ENCODE peak calls at places on chromosomes 16 and 17, in five cellular contexts. One of them, this sample, is unnamed.

GRCh38 chr16:50741225-50741807 is 570 bp upstream of the CYLD start:
- DNase-seq in LoVo: no peak
- DNase-seq in germinal center: no peak
- DNase-seq in ACHN: peak; percentile 43
- DNase-seq in T-helper 2 cell: no peak
- DNase-seq in this sample: no peak

GRCh38 chr16:68478526-68479249 is 30.4 kb upstream of the SMPD3 start:
- DNase-seq in LoVo: no peak
- DNase-seq in germinal center: no peak
- DNase-seq in ACHN: no peak
- DNase-seq in T-helper 2 cell: no peak
- DNase-seq in this sample: no peak

GRCh38 chr17:55348749-55349354 is 72.8 kb downstream of the MMD start:
- DNase-seq in LoVo: peak; percentile 60
- DNase-seq in germinal center: peak; percentile 26
- DNase-seq in ACHN: peak; percentile 49
- DNase-seq in T-helper 2 cell: no peak
- DNase-seq in this sample: peak; percentile 68

GRCh38 chr16:22216191-22216831 is 10.2 kb downstream of the EEF2K start:
- DNase-seq in LoVo: no peak
- DNase-seq in germinal center: no peak
- DNase-seq in ACHN: no peak
- DNase-seq in T-helper 2 cell: no peak
- DNase-seq in this sample: no peak

GRCh38 chr17:72125742-72126141 is 4.9 kb downstream of the SOX9 start:
- DNase-seq in LoVo: peak; percentile 23
- DNase-seq in germinal center: no peak
- DNase-seq in ACHN: no peak
- DNase-seq in T-helper 2 cell: no peak
- DNase-seq in this sample: no peak

GRCh38 chr16:85153046-85153445 is 40.8 kb upstream of the CIBAR2 start:
- DNase-seq in LoVo: no peak
- DNase-seq in germinal center: no peak
- DNase-seq in ACHN: no peak
- DNase-seq in T-helper 2 cell: no peak
- DNase-seq in this sample: no peak

GRCh38 chr16:69253796-69254426 is 57.2 kb upstream of the VPS4A start:
- DNase-seq in LoVo: no peak
- DNase-seq in germinal center: no peak
- DNase-seq in ACHN: no peak
- DNase-seq in T-helper 2 cell: no peak
- DNase-seq in this sample: no peak

GRCh38 chr16:55370762-55371482 is 46.9 kb downstream of the IRX6 start:
- DNase-seq in LoVo: no peak
- DNase-seq in germinal center: peak; percentile 44
- DNase-seq in ACHN: peak; percentile 47
- DNase-seq in T-helper 2 cell: no peak
- DNase-seq in this sample: peak; percentile 68

GRCh38 chr16:74226361-74226979 is 70.1 kb upstream of the PSMD7 start:
- DNase-seq in LoVo: no peak
- DNase-seq in germinal center: no peak
- DNase-seq in ACHN: peak; percentile 14
- DNase-seq in T-helper 2 cell: no peak
- DNase-seq in this sample: no peak

GRCh38 chr17:78935419-78936323 is 10.5 kb upstream of the TIMP2 start:
- DNase-seq in LoVo: no peak
- DNase-seq in germinal center: no peak
- DNase-seq in ACHN: peak; percentile 67
- DNase-seq in T-helper 2 cell: no peak
- DNase-seq in this sample: no peak

GRCh38 chr16:60271382-60272180 is 1537.5 kb upstream of the GOT2 start:
- DNase-seq in LoVo: no peak
- DNase-seq in germinal center: no peak
- DNase-seq in ACHN: no peak
- DNase-seq in T-helper 2 cell: no peak
- DNase-seq in this sample: no peak

GRCh38 chr16:50340578-50340977 is 28.2 kb downstream of the BRD7 start:
- DNase-seq in LoVo: no peak
- DNase-seq in germinal center: no peak
- DNase-seq in ACHN: no peak
- DNase-seq in T-helper 2 cell: no peak
- DNase-seq in this sample: no peak

GRCh38 chr17:48471807-48472484 is 41.9 kb upstream of the SKAP1 start:
- DNase-seq in LoVo: no peak
- DNase-seq in germinal center: no peak
- DNase-seq in ACHN: no peak
- DNase-seq in T-helper 2 cell: no peak
- DNase-seq in this sample: peak; percentile 77

GRCh38 chr17:83053021-83053778 is 26.2 kb upstream of the METRNL start:
- DNase-seq in LoVo: no peak
- DNase-seq in germinal center: no peak
- DNase-seq in ACHN: no peak
- DNase-seq in T-helper 2 cell: no peak
- DNase-seq in this sample: no peak

GRCh38 chr16:4694664-4695451 is 1.5 kb downstream of the NUDT16L1 start:
- DNase-seq in LoVo: no peak
- DNase-seq in germinal center: no peak
- DNase-seq in ACHN: no peak
- DNase-seq in T-helper 2 cell: no peak
- DNase-seq in this sample: no peak

GRCh38 chr16:66566051-66566901 is at the start of gene CMTM1:
- DNase-seq in LoVo: no peak
- DNase-seq in germinal center: no peak
- DNase-seq in ACHN: no peak
- DNase-seq in T-helper 2 cell: no peak
- DNase-seq in this sample: no peak

GRCh38 chr16:1057252-1057932 is 15.2 kb upstream of the SSTR5 start:
- DNase-seq in LoVo: peak; percentile 35
- DNase-seq in germinal center: peak; percentile 69
- DNase-seq in ACHN: peak; percentile 45
- DNase-seq in T-helper 2 cell: peak; percentile 59
- DNase-seq in this sample: peak; percentile 79

GRCh38 chr16:78452030-78452429 is 352.6 kb downstream of the WWOX start:
- DNase-seq in LoVo: no peak
- DNase-seq in germinal center: no peak
- DNase-seq in ACHN: no peak
- DNase-seq in T-helper 2 cell: no peak
- DNase-seq in this sample: no peak

GRCh38 chr16:28212532-28212873 is 738 bp upstream of the XPO6 start:
- DNase-seq in LoVo: peak; percentile 39
- DNase-seq in germinal center: no peak
- DNase-seq in ACHN: peak; percentile 53
- DNase-seq in T-helper 2 cell: no peak
- DNase-seq in this sample: no peak

GRCh38 chr17:45143767-45144198 is 4.5 kb upstream of the HEXIM1 start:
- DNase-seq in LoVo: no peak
- DNase-seq in germinal center: peak; percentile 40
- DNase-seq in ACHN: no peak
- DNase-seq in T-helper 2 cell: no peak
- DNase-seq in this sample: no peak

GRCh38 chr16:71767060-71767900 is 41.4 kb downstream of the AP1G1 start:
- DNase-seq in LoVo: no peak
- DNase-seq in germinal center: no peak
- DNase-seq in ACHN: no peak
- DNase-seq in T-helper 2 cell: no peak
- DNase-seq in this sample: no peak

GRCh38 chr17:17562145-17562529 is 29.4 kb downstream of the PEMT start:
- DNase-seq in LoVo: no peak
- DNase-seq in germinal center: no peak
- DNase-seq in ACHN: no peak
- DNase-seq in T-helper 2 cell: no peak
- DNase-seq in this sample: no peak

GRCh38 chr16:75236232-75236631 is 15.2 kb downstream of the BCAR1 start:
- DNase-seq in LoVo: no peak
- DNase-seq in germinal center: no peak
- DNase-seq in ACHN: no peak
- DNase-seq in T-helper 2 cell: no peak
- DNase-seq in this sample: no peak

GRCh38 chr17:4715071-4715749 is 4.8 kb downstream of the ARRB2 start:
- DNase-seq in LoVo: no peak
- DNase-seq in germinal center: no peak
- DNase-seq in ACHN: no peak
- DNase-seq in T-helper 2 cell: peak; percentile 19
- DNase-seq in this sample: no peak

GRCh38 chr16:50272111-50272571 is 5.8 kb downstream of the ADCY7 start:
- DNase-seq in LoVo: no peak
- DNase-seq in germinal center: no peak
- DNase-seq in ACHN: no peak
- DNase-seq in T-helper 2 cell: no peak
- DNase-seq in this sample: no peak

GRCh38 chr16:57500578-57501111 is 14.4 kb upstream of the DOK4 start:
- DNase-seq in LoVo: no peak
- DNase-seq in germinal center: no peak
- DNase-seq in ACHN: no peak
- DNase-seq in T-helper 2 cell: no peak
- DNase-seq in this sample: no peak